ENCODE peak calls at places on chromosomes 12 and 14, in seven cellular contexts. J, N, T, G, S, V and O are unnamed samples.

GRCh38 chr12:42958271-42958674 is 368.7 kb upstream of the PRICKLE1 start:
- DNase-seq in J (no peak), N (no peak), T (no peak), G (no peak), S (no peak), V (no peak), O (no peak)

GRCh38 chr12:46886541-46887041 is 60.8 kb upstream of the SLC38A4 start:
- DNase-seq in J (no peak), N (no peak), T (no peak), G (no peak), S (no peak), V (no peak), O (no peak)

GRCh38 chr14:58133739-58134138 is 18.3 kb downstream of the ARMH4 start:
- DNase-seq in J (no peak), N (no peak), T (no peak), G (no peak), S (no peak), V (no peak), O (no peak)

GRCh38 chr12:132210223-132211055 is 66.2 kb downstream of the NOC4L start:
- DNase-seq in J (no peak), N (no peak), T (no peak), G (no peak), S (no peak), V (no peak), O (no peak)

GRCh38 chr14:69877492-69877891 is 1.7 kb upstream of the SMOC1 start:
- DNase-seq in J (no peak), N (peak), T (peak), G (peak), S (peak), V (peak), O (peak)

GRCh38 chr14:101719045-101719645 is 42.4 kb upstream of the PPP2R5C start:
- DNase-seq in J (peak), N (no peak), T (no peak), G (no peak), S (no peak), V (no peak), O (no peak)

GRCh38 chr12:56146492-56147460 is 5.6 kb upstream of the MYL6B start:
- DNase-seq in J (no peak), N (no peak), T (no peak), G (no peak), S (no peak), V (no peak), O (peak)

GRCh38 chr12:92987846-92988621 is 58.9 kb upstream of the EEA1 start:
- DNase-seq in J (no peak), N (peak), T (peak), G (no peak), S (peak), V (no peak), O (no peak)

GRCh38 chr14:101721951-101722661 is 39.4 kb upstream of the PPP2R5C start:
- DNase-seq in J (no peak), N (peak), T (peak), G (no peak), S (peak), V (no peak), O (no peak)

GRCh38 chr14:73236157-73236556 is 1.1 kb upstream of the PAPLN start:
- DNase-seq in J (no peak), N (no peak), T (no peak), G (no peak), S (peak), V (no peak), O (no peak)

GRCh38 chr12:13583630-13584029 is 387.1 kb downstream of the EMP1 start:
- DNase-seq in J (no peak), N (no peak), T (no peak), G (no peak), S (no peak), V (no peak), O (no peak)

GRCh38 chr12:28742791-28743190 is 406.3 kb upstream of the FAR2 start:
- DNase-seq in J (no peak), N (no peak), T (no peak), G (no peak), S (no peak), V (no peak), O (no peak)

GRCh38 chr12:64221656-64222010 is 463 bp downstream of the KICS2 start:
- DNase-seq in J (peak), N (peak), T (peak), G (peak), S (peak), V (peak), O (peak)

GRCh38 chr12:3038931-3039510 is 38.2 kb upstream of the TSPAN9 start:
- DNase-seq in J (no peak), N (no peak), T (no peak), G (no peak), S (no peak), V (no peak), O (no peak)

GRCh38 chr14:75578099-75578785 is at the start of gene FLVCR2:
- DNase-seq in J (peak), N (peak), T (peak), G (no peak), S (peak), V (peak), O (peak)

GRCh38 chr14:95156765-95157194 is 549 bp downstream of the DICER1 start:
- DNase-seq in J (peak), N (no peak), T (peak), G (no peak), S (no peak), V (peak), O (peak)

GRCh38 chr12:119683816-119684215 is 15.9 kb downstream of the PRKAB1 start:
- DNase-seq in J (no peak), N (no peak), T (no peak), G (no peak), S (no peak), V (peak), O (no peak)

GRCh38 chr12:65184176-65184857 is 14.9 kb downstream of the LEMD3 start:
- DNase-seq in J (no peak), N (peak), T (no peak), G (no peak), S (no peak), V (no peak), O (no peak)

GRCh38 chr12:89106950-89107349 is 245.4 kb downstream of the DUSP6 start:
- DNase-seq in J (no peak), N (no peak), T (no peak), G (no peak), S (no peak), V (no peak), O (no peak)

GRCh38 chr12:93569656-93570551 is 2.6 kb upstream of the SOCS2 start:
- DNase-seq in J (peak), N (peak), T (peak), G (peak), S (peak), V (peak), O (peak)

GRCh38 chr12:34625116-34625515 is 602.8 kb downstream of the ALG10 start:
- DNase-seq in J (no peak), N (peak), T (no peak), G (no peak), S (peak), V (no peak), O (peak)

GRCh38 chr14:74478996-74479635 is 14.0 kb downstream of the NPC2 start:
- DNase-seq in J (no peak), N (no peak), T (no peak), G (peak), S (peak), V (peak), O (peak)

GRCh38 chr12:1933342-1933992 is 15.0 kb upstream of the CACNA2D4 start:
- DNase-seq in J (peak), N (peak), T (peak), G (no peak), S (no peak), V (no peak), O (no peak)